ENCODE peak calls at places on chromosomes 2 and 18, in five cellular contexts. One of them, this sample, is unnamed.

GRCh38 chr2:239884051-239884405 is 141.1 kb downstream of the NDUFA10 start:
- DNase-seq in NCI-H345: no peak
- DNase-seq in CD4-positive, CD25-positive, alpha-beta regulatory T cell: no peak
- DNase-seq in amniotic epithelial cell: no peak
- DNase-seq in stimulated activated CD8-positive, alpha-beta memory T cell treated with anti-CD3 and anti-CD28 coated beads, Interleukin-7, amount 100 ng/mL, for 24 hours: no peak
- DNase-seq in this sample: no peak

GRCh38 chr2:85215074-85216050 is 82.2 kb downstream of the TCF7L1 start:
- DNase-seq in amniotic epithelial cell: peak
- DNase-seq in NCI-H345: peak
- DNase-seq in CD4-positive, CD25-positive, alpha-beta regulatory T cell: no peak
- DNase-seq in stimulated activated CD8-positive, alpha-beta memory T cell treated with anti-CD3 and anti-CD28 coated beads, Interleukin-7, amount 100 ng/mL, for 24 hours: no peak
- DNase-seq in this sample: no peak

GRCh38 chr2:73374243-73374642 is 11.4 kb upstream of the ALMS1 start:
- DNase-seq in CD4-positive, CD25-positive, alpha-beta regulatory T cell: no peak
- DNase-seq in amniotic epithelial cell: no peak
- DNase-seq in stimulated activated CD8-positive, alpha-beta memory T cell treated with anti-CD3 and anti-CD28 coated beads, Interleukin-7, amount 100 ng/mL, for 24 hours: no peak
- DNase-seq in NCI-H345: no peak
- DNase-seq in this sample: no peak

GRCh38 chr18:420661-421060 is 79.8 kb downstream of the COLEC12 start:
- DNase-seq in CD4-positive, CD25-positive, alpha-beta regulatory T cell: no peak
- DNase-seq in NCI-H345: no peak
- DNase-seq in stimulated activated CD8-positive, alpha-beta memory T cell treated with anti-CD3 and anti-CD28 coated beads, Interleukin-7, amount 100 ng/mL, for 24 hours: no peak
- DNase-seq in amniotic epithelial cell: no peak
- DNase-seq in this sample: no peak

GRCh38 chr2:212797484-212798205 is 259.0 kb upstream of the ERBB4 start:
- DNase-seq in amniotic epithelial cell: peak
- DNase-seq in CD4-positive, CD25-positive, alpha-beta regulatory T cell: no peak
- DNase-seq in stimulated activated CD8-positive, alpha-beta memory T cell treated with anti-CD3 and anti-CD28 coated beads, Interleukin-7, amount 100 ng/mL, for 24 hours: no peak
- DNase-seq in NCI-H345: no peak
- DNase-seq in this sample: no peak

GRCh38 chr2:241312082-241312481 is 3.4 kb downstream of the HDLBP start:
- DNase-seq in stimulated activated CD8-positive, alpha-beta memory T cell treated with anti-CD3 and anti-CD28 coated beads, Interleukin-7, amount 100 ng/mL, for 24 hours: no peak
- DNase-seq in amniotic epithelial cell: peak
- DNase-seq in CD4-positive, CD25-positive, alpha-beta regulatory T cell: no peak
- DNase-seq in NCI-H345: no peak
- DNase-seq in this sample: no peak

GRCh38 chr2:47357475-47357874 is 45.5 kb upstream of the MSH2 start:
- DNase-seq in stimulated activated CD8-positive, alpha-beta memory T cell treated with anti-CD3 and anti-CD28 coated beads, Interleukin-7, amount 100 ng/mL, for 24 hours: no peak
- DNase-seq in NCI-H345: peak
- DNase-seq in CD4-positive, CD25-positive, alpha-beta regulatory T cell: no peak
- DNase-seq in amniotic epithelial cell: peak
- DNase-seq in this sample: no peak

GRCh38 chr2:12051831-12052230 is 305.4 kb downstream of the LPIN1 start:
- DNase-seq in CD4-positive, CD25-positive, alpha-beta regulatory T cell: no peak
- DNase-seq in NCI-H345: no peak
- DNase-seq in stimulated activated CD8-positive, alpha-beta memory T cell treated with anti-CD3 and anti-CD28 coated beads, Interleukin-7, amount 100 ng/mL, for 24 hours: no peak
- DNase-seq in amniotic epithelial cell: peak
- DNase-seq in this sample: no peak

GRCh38 chr2:64260817-64261216 is 116.6 kb upstream of the PELI1 start:
- DNase-seq in stimulated activated CD8-positive, alpha-beta memory T cell treated with anti-CD3 and anti-CD28 coated beads, Interleukin-7, amount 100 ng/mL, for 24 hours: no peak
- DNase-seq in CD4-positive, CD25-positive, alpha-beta regulatory T cell: no peak
- DNase-seq in amniotic epithelial cell: no peak
- DNase-seq in NCI-H345: no peak
- DNase-seq in this sample: no peak

GRCh38 chr18:23307567-23308295 is 145.4 kb upstream of the RIOK3 start:
- DNase-seq in stimulated activated CD8-positive, alpha-beta memory T cell treated with anti-CD3 and anti-CD28 coated beads, Interleukin-7, amount 100 ng/mL, for 24 hours: no peak
- DNase-seq in amniotic epithelial cell: peak
- DNase-seq in CD4-positive, CD25-positive, alpha-beta regulatory T cell: no peak
- DNase-seq in NCI-H345: no peak
- DNase-seq in this sample: no peak

GRCh38 chr2:205574041-205574440 is 108.3 kb upstream of the NRP2 start:
- DNase-seq in NCI-H345: no peak
- DNase-seq in amniotic epithelial cell: peak
- DNase-seq in CD4-positive, CD25-positive, alpha-beta regulatory T cell: no peak
- DNase-seq in stimulated activated CD8-positive, alpha-beta memory T cell treated with anti-CD3 and anti-CD28 coated beads, Interleukin-7, amount 100 ng/mL, for 24 hours: no peak
- DNase-seq in this sample: no peak

GRCh38 chr2:13725945-13726344 is 906.6 kb upstream of the LRATD1 start:
- DNase-seq in amniotic epithelial cell: no peak
- DNase-seq in CD4-positive, CD25-positive, alpha-beta regulatory T cell: no peak
- DNase-seq in stimulated activated CD8-positive, alpha-beta memory T cell treated with anti-CD3 and anti-CD28 coated beads, Interleukin-7, amount 100 ng/mL, for 24 hours: no peak
- DNase-seq in NCI-H345: no peak
- DNase-seq in this sample: no peak

GRCh38 chr2:226813148-226813701 is 13.6 kb upstream of the IRS1 start:
- DNase-seq in NCI-H345: peak
- DNase-seq in stimulated activated CD8-positive, alpha-beta memory T cell treated with anti-CD3 and anti-CD28 coated beads, Interleukin-7, amount 100 ng/mL, for 24 hours: no peak
- DNase-seq in amniotic epithelial cell: no peak
- DNase-seq in CD4-positive, CD25-positive, alpha-beta regulatory T cell: no peak
- DNase-seq in this sample: peak

GRCh38 chr18:50917021-50917420 is 38.1 kb downstream of the ME2 start:
- DNase-seq in amniotic epithelial cell: no peak
- DNase-seq in stimulated activated CD8-positive, alpha-beta memory T cell treated with anti-CD3 and anti-CD28 coated beads, Interleukin-7, amount 100 ng/mL, for 24 hours: no peak
- DNase-seq in NCI-H345: no peak
- DNase-seq in CD4-positive, CD25-positive, alpha-beta regulatory T cell: no peak
- DNase-seq in this sample: no peak

GRCh38 chr18:76766429-76766828 is 55.9 kb upstream of the ZNF236 start:
- DNase-seq in stimulated activated CD8-positive, alpha-beta memory T cell treated with anti-CD3 and anti-CD28 coated beads, Interleukin-7, amount 100 ng/mL, for 24 hours: no peak
- DNase-seq in CD4-positive, CD25-positive, alpha-beta regulatory T cell: no peak
- DNase-seq in NCI-H345: no peak
- DNase-seq in amniotic epithelial cell: no peak
- DNase-seq in this sample: no peak

GRCh38 chr2:128775064-128775347 is 456.3 kb upstream of the HS6ST1 start:
- DNase-seq in CD4-positive, CD25-positive, alpha-beta regulatory T cell: no peak
- DNase-seq in amniotic epithelial cell: no peak
- DNase-seq in stimulated activated CD8-positive, alpha-beta memory T cell treated with anti-CD3 and anti-CD28 coated beads, Interleukin-7, amount 100 ng/mL, for 24 hours: no peak
- DNase-seq in NCI-H345: no peak
- DNase-seq in this sample: no peak

GRCh38 chr2:132416080-132416911 is at the start of gene GPR39:
- DNase-seq in NCI-H345: peak
- DNase-seq in amniotic epithelial cell: peak
- DNase-seq in CD4-positive, CD25-positive, alpha-beta regulatory T cell: no peak
- DNase-seq in stimulated activated CD8-positive, alpha-beta memory T cell treated with anti-CD3 and anti-CD28 coated beads, Interleukin-7, amount 100 ng/mL, for 24 hours: no peak
- DNase-seq in this sample: peak

GRCh38 chr18:8301427-8302172 is 307.6 kb upstream of the RAB12 start:
- DNase-seq in amniotic epithelial cell: no peak
- DNase-seq in NCI-H345: peak
- DNase-seq in stimulated activated CD8-positive, alpha-beta memory T cell treated with anti-CD3 and anti-CD28 coated beads, Interleukin-7, amount 100 ng/mL, for 24 hours: no peak
- DNase-seq in CD4-positive, CD25-positive, alpha-beta regulatory T cell: no peak
- DNase-seq in this sample: no peak

GRCh38 chr2:54675738-54676137 is 47.7 kb upstream of the EML6 start:
- DNase-seq in stimulated activated CD8-positive, alpha-beta memory T cell treated with anti-CD3 and anti-CD28 coated beads, Interleukin-7, amount 100 ng/mL, for 24 hours: no peak
- DNase-seq in CD4-positive, CD25-positive, alpha-beta regulatory T cell: no peak
- DNase-seq in amniotic epithelial cell: no peak
- DNase-seq in NCI-H345: no peak
- DNase-seq in this sample: no peak

GRCh38 chr2:207528980-207529329 is 807 bp upstream of the CREB1 start:
- DNase-seq in stimulated activated CD8-positive, alpha-beta memory T cell treated with anti-CD3 and anti-CD28 coated beads, Interleukin-7, amount 100 ng/mL, for 24 hours: no peak
- DNase-seq in amniotic epithelial cell: no peak
- DNase-seq in NCI-H345: peak
- DNase-seq in CD4-positive, CD25-positive, alpha-beta regulatory T cell: peak
- DNase-seq in this sample: no peak